ENCODE peak calls at places on chromosomes 7 and 10, in eight cellular contexts. R is activated CD8-positive, alpha-beta T cell treated with anti-CD3 and anti-CD28 coated beads for 36 hours; L is fibroblast of lung; Y is LNCaP clone FGC; O is WTC11; E is tibial artery; S is mammary epithelial cell; I is AG09319. F is an unnamed sample.

GRCh38 chr10:30062582-30062981 is 3.2 kb upstream of the JCAD start:
- DNase-seq in R (no peak), E (no peak), S (no peak), O (no peak), Y (no peak), L (no peak), I (no peak), F (no peak)

GRCh38 chr10:114413398-114413797 is 9.1 kb upstream of the AFAP1L2 start:
- DNase-seq in E (peak; percentile 77), S (peak; percentile 88), L (peak; percentile 38), I (no peak), O (no peak), R (no peak), Y (peak; percentile 71), F (peak; percentile 91)

GRCh38 chr10:5813341-5814109 is at the start of gene GDI2:
- DNase-seq in L (peak; percentile 93), O (peak; percentile 96), S (peak; percentile 98), E (peak; percentile 97), R (peak; percentile 98), Y (peak; percentile 88), I (peak; percentile 90), F (peak; percentile 98)

GRCh38 chr10:68052463-68052862 is 22.6 kb downstream of the HERC4 start:
- DNase-seq in I (no peak), Y (no peak), R (no peak), O (no peak), L (peak; percentile 37), E (no peak), S (peak; percentile 23), F (peak; percentile 20)

GRCh38 chr7:84455788-84456187 is 261.2 kb upstream of the SEMA3A start:
- DNase-seq in L (peak; percentile 45), Y (no peak), I (no peak), O (no peak), R (no peak), S (peak; percentile 1), E (no peak), F (no peak)

GRCh38 chr10:132577350-132578005 is 39.9 kb downstream of the INPP5A start:
- DNase-seq in O (no peak), L (no peak), R (no peak), S (no peak), Y (no peak), E (no peak), I (no peak), F (no peak)

GRCh38 chr7:104980969-104981670 is 32.9 kb upstream of the KMT2E start:
- DNase-seq in E (no peak), I (no peak), R (no peak), L (no peak), S (peak; percentile 51), O (no peak), Y (no peak), F (peak; percentile 63)

GRCh38 chr10:22832198-22832597 is 95.7 kb upstream of the ARMC3 start:
- DNase-seq in Y (no peak), I (no peak), S (no peak), O (no peak), R (no peak), E (no peak), L (no peak), F (no peak)

GRCh38 chr7:123979876-123980275 is 53.0 kb downstream of the TMEM229A start:
- DNase-seq in I (no peak), O (no peak), L (peak; percentile 42), R (no peak), S (peak; percentile 44), Y (no peak), E (no peak), F (no peak)

GRCh38 chr7:110358028-110358427 is 732.9 kb upstream of the LRRN3 start:
- DNase-seq in I (no peak), E (no peak), R (no peak), S (peak; percentile 67), L (peak; percentile 51), O (no peak), Y (no peak), F (no peak)

GRCh38 chr7:50959560-50959959 is 176.9 kb upstream of the GRB10 start:
- DNase-seq in O (no peak), Y (no peak), E (no peak), S (no peak), R (no peak), I (no peak), L (no peak), F (no peak)

GRCh38 chr10:16915308-16915707 is 98.1 kb upstream of the RSU1 start:
- DNase-seq in S (no peak), I (no peak), L (no peak), Y (no peak), O (no peak), E (no peak), R (no peak), F (no peak)

GRCh38 chr7:46972205-46972604 is 609.7 kb downstream of the TNS3 start:
- DNase-seq in R (no peak), L (peak; percentile 87), O (no peak), I (no peak), E (no peak), S (peak; percentile 67), Y (no peak), F (peak; percentile 50)

GRCh38 chr10:84076047-84076388 is 63.3 kb upstream of the GHITM start:
- DNase-seq in L (peak; percentile 81), R (no peak), E (no peak), S (peak; percentile 32), I (peak; percentile 18), O (no peak), Y (no peak), F (peak; percentile 62)

GRCh38 chr10:44731271-44731670 is 179.9 kb upstream of the TMEM72 start:
- DNase-seq in R (no peak), O (no peak), I (no peak), S (no peak), Y (no peak), E (no peak), L (no peak), F (no peak)

GRCh38 chr10:34655286-34656170 is 159.6 kb downstream of the PARD3 start:
- DNase-seq in E (no peak), I (peak; percentile 37), L (peak; percentile 60), S (peak; percentile 42), R (peak; percentile 59), Y (peak; percentile 68), O (peak; percentile 57), F (peak; percentile 40)

DNA sequence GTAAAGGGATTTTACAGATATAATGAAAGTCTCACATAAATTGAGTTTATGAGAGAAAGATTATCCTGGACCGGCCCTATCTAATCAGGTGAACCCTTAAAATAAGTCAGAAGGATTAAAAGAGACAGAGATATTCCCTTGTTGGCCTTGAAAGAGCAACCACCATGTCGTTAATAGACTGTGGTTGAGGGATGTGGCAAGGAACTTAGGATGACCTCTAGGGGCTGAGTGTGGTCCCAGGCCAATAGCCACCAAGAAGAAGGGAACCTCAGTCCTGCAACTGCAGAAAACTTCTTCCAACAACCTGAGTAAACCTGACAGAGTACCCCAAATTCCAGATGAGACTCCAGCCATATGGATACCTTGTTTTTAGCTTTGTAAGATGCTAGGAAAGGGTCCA is 121.5 kb downstream of the POLR1F start:
- DNase-seq in L (no peak), S (no peak), Y (no peak), O (peak; percentile 29), E (no peak), R (no peak), I (no peak), F (no peak)
- TF ChIP-seq CTCF in L (no peak), S (no peak), Y (no peak), O (no peak), E (no peak), R (no peak), I (no peak), F (peak; percentile 46)

DNA sequence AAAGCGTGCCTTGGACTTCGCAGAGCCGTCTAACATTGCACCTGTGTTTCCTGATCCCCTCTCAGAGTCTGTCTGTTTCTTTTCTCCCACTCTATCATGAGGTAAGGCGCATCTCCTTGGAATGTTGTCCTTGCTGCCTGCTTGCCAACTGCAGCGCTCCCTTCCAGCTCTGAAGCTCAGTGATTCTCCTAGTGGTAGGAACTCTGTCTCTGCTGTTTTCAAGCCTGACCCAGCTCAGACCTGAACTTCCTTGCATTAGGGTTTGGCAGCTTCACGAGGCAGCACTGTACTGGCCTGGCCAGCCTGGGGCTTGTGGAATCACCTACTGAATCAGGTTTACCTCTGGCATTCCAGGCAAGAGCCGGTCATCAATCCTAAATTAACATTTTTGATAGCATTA is 123.9 kb downstream of the CREB5 start:
- DNase-seq in Y (no peak), R (no peak), I (no peak), O (peak; percentile 59), L (peak; percentile 50), E (no peak), S (peak; percentile 55), F (peak; percentile 25)
- TF ChIP-seq CTCF in Y (peak; percentile 50), R (no peak), I (peak; percentile 8), O (no peak), L (peak; percentile 53), E (peak; percentile 48), S (peak; percentile 78), F (no peak)

GRCh38 chr7:89770156-89770555 is 384.1 kb upstream of the STEAP1 start:
- DNase-seq in E (no peak), I (no peak), O (no peak), S (no peak), L (no peak), Y (no peak), R (no peak), F (no peak)

GRCh38 chr7:89772276-89772675 is 382.0 kb upstream of the STEAP1 start:
- DNase-seq in I (no peak), L (no peak), O (no peak), S (no peak), R (no peak), Y (no peak), E (no peak), F (no peak)

GRCh38 chr7:89773594-89773993 is 380.7 kb upstream of the STEAP1 start:
- DNase-seq in O (no peak), L (no peak), R (no peak), E (no peak), Y (no peak), I (no peak), S (no peak), F (no peak)

GRCh38 chr7:89775459-89775858 is 378.8 kb upstream of the STEAP1 start:
- DNase-seq in O (no peak), L (no peak), E (no peak), S (no peak), Y (no peak), I (no peak), R (no peak), F (no peak)

GRCh38 chr7:89771003-89771636 is 383.1 kb upstream of the STEAP1 start:
- DNase-seq in E (no peak), O (no peak), S (no peak), I (no peak), L (no peak), R (no peak), Y (no peak), F (no peak)
- TF ChIP-seq CTCF in E (no peak), O (no peak), S (no peak), I (peak; percentile 1), L (no peak), R (no peak), Y (peak; percentile 33), F (no peak)

DNA sequence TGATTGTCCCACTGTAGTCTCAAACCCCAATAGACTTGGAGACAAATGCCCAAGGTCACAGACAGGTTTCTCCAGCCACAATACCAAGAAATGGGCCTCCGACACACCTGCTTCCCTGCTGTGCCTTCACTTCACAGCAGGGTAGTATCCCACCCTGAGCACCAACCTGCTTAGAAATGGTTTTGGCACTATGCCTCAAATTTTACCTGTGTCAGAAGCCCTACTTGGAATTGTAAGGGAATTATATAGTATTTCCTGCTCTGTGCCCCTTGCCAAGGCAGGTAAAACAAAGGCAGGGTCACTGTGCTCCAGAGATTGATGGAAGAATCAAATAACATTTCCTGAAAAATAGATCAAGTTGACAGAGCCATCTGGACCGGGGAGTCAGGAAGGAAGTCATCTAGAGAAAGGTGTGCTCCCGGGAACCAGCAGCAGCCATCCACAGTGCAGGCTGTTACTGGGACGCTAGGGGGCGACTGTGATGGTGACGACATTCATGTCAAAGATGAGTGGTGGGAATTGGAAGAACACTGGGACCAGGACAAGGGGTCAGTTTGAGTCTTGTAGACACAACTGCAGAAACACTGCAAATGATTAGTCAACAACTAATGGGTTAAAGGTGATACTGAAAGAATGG is 117.8 kb upstream of the AKR1E2 start:
- DNase-seq in L (no peak), Y (no peak), S (no peak), E (no peak), I (no peak), O (peak; percentile 82), R (peak; percentile 36), F (no peak)
- TF ChIP-seq CTCF in L (no peak), Y (peak; percentile 46), S (no peak), E (no peak), I (no peak), O (peak; percentile 71), R (peak; percentile 54), F (no peak)